ENCODE peak calls at places on chromosomes 6 and 20, in four cellular contexts. Y is CD4-positive, alpha-beta memory T cell; X is fibroblast of lung; F is neuronal stem cell. K is an unnamed sample.

GRCh38 chr20:3785240-3786125 is 1.1 kb downstream of the CENPB start:
- DNase-seq in Y (no peak), F (no peak), X (no peak), K (peak; percentile 63)

GRCh38 chr6:127134136-127134535 is 15.7 kb downstream of the RSPO3 start:
- DNase-seq in Y (no peak), F (no peak), X (no peak), K (no peak)

GRCh38 chr6:149990109-149990671 is 26.4 kb downstream of the ULBP1 start:
- DNase-seq in X (no peak), Y (no peak), F (no peak), K (no peak)

GRCh38 chr20:45489083-45489531 is 19.6 kb downstream of the WFDC2 start:
- DNase-seq in X (peak; percentile 33), F (no peak), Y (no peak), K (no peak)

GRCh38 chr6:3137057-3137777 is 18.7 kb downstream of the BPHL start:
- DNase-seq in X (no peak), F (no peak), Y (no peak), K (no peak)

GRCh38 chr6:89818977-89819335 is 638 bp downstream of the MDN1 start:
- DNase-seq in X (peak; percentile 22), Y (no peak), F (peak; percentile 41), K (no peak)

GRCh38 chr6:100620085-100620484 is 155.4 kb upstream of the SIM1 start:
- DNase-seq in F (no peak), X (peak; percentile 60), Y (no peak), K (no peak)

GRCh38 chr20:57843941-57844625 is 134.3 kb upstream of the PMEPA1 start:
- DNase-seq in F (no peak), Y (no peak), X (no peak), K (no peak)

GRCh38 chr20:1813101-1813529 is 82.1 kb upstream of the SIRPA start:
- DNase-seq in F (no peak), X (peak; percentile 97), Y (no peak), K (no peak)

GRCh38 chr20:31712564-31713311 is 9.9 kb downstream of the BCL2L1 start:
- DNase-seq in X (peak; percentile 79), F (peak; percentile 83), Y (no peak), K (peak; percentile 84)

GRCh38 chr6:72464791-72465691 is 156.8 kb upstream of the KCNQ5 start:
- DNase-seq in Y (no peak), X (peak; percentile 51), F (no peak), K (no peak)

GRCh38 chr6:159929819-159930218 is 39.0 kb downstream of the MAS1 start:
- DNase-seq in F (no peak), Y (peak; percentile 61), X (no peak), K (no peak)

GRCh38 chr6:21189721-21190120 is 403.8 kb upstream of the SOX4 start:
- DNase-seq in X (no peak), Y (no peak), F (no peak), K (no peak)

GRCh38 chr6:63456734-63457133 is 115.5 kb upstream of the LOC128125822 start:
- DNase-seq in X (no peak), F (no peak), Y (no peak), K (no peak)

GRCh38 chr6:100035873-100036653 is 42.0 kb upstream of the MCHR2 start:
- DNase-seq in Y (no peak), F (no peak), X (no peak), K (no peak)

GRCh38 chr6:118187568-118188164 is 280.6 kb downstream of the SLC35F1 start:
- DNase-seq in Y (no peak), F (no peak), X (peak; percentile 93), K (no peak)

GRCh38 chr6:82687855-82688254 is 324.2 kb downstream of the TPBG start:
- DNase-seq in X (no peak), F (no peak), Y (no peak), K (no peak)

GRCh38 chr6:90149280-90149679 is 147.4 kb downstream of the BACH2 start:
- DNase-seq in Y (no peak), F (no peak), X (no peak), K (no peak)

GRCh38 chr6:123962508-123962907 is 158.8 kb downstream of the NKAIN2 start:
- DNase-seq in Y (no peak), X (no peak), F (no peak), K (peak; percentile 72)

GRCh38 chr6:127216821-127217789 is 49.6 kb upstream of the RNF146 start:
- DNase-seq in Y (no peak), F (no peak), X (no peak), K (no peak)

GRCh38 chr20:58965270-58966064 is 15.6 kb upstream of the NELFCD start:
- DNase-seq in X (no peak), F (no peak), Y (no peak), K (no peak)

GRCh38 chr6:53410508-53411258 is 61.9 kb upstream of the ELOVL5 start:
- DNase-seq in Y (peak; percentile 68), F (no peak), X (peak; percentile 54), K (peak; percentile 65)

GRCh38 chr6:43948527-43949450 is 178.5 kb downstream of the MRPL14 start:
- DNase-seq in F (no peak), X (peak; percentile 32), Y (no peak), K (no peak)

GRCh38 chr6:138044458-138044857 is 62.8 kb downstream of the PERP start:
- DNase-seq in Y (no peak), F (no peak), X (no peak), K (no peak)

GRCh38 chr6:136812174-136812573 is 10.2 kb upstream of the PEX7 start:
- DNase-seq in F (no peak), X (no peak), Y (no peak), K (no peak)

GRCh38 chr6:111105578-111105977 is 18.3 kb downstream of the SLC16A10 start:
- DNase-seq in X (peak; percentile 27), F (no peak), Y (no peak), K (peak; percentile 85)

GRCh38 chr6:144696610-144697376 is 411.7 kb downstream of the UTRN start:
- DNase-seq in X (peak; percentile 68), Y (no peak), F (no peak), K (no peak)

GRCh38 chr6:137736919-137737318 is 130.1 kb upstream of the TNFAIP3 start:
- DNase-seq in F (no peak), Y (no peak), X (no peak), K (no peak)

GRCh38 chr20:62020935-62021701 is 44.6 kb downstream of the TAF4 start:
- DNase-seq in Y (no peak), F (no peak), X (peak; percentile 46), K (no peak)

GRCh38 chr20:62019144-62019805 is 46.4 kb downstream of the TAF4 start:
- DNase-seq in Y (no peak), F (no peak), X (no peak), K (peak; percentile 21)

GRCh38 chr20:62015445-62016288 is 50.0 kb downstream of the TAF4 start:
- DNase-seq in Y (no peak), F (no peak), X (no peak), K (peak; percentile 32)

GRCh38 chr20:62019881-62020492 is 45.7 kb downstream of the TAF4 start:
- DNase-seq in Y (no peak), F (no peak), X (no peak), K (peak; percentile 30)

GRCh38 chr20:62018437-62019143 is 47.1 kb downstream of the TAF4 start:
- DNase-seq in Y (no peak), X (no peak), F (no peak), K (peak; percentile 11)
- H3K4me1 ChIP-seq in Y (no peaks in the 10 kb centered on the region), X (peaks cover 2% of the 10 kb centered on the region), F (peaks cover 18% of the 10 kb centered on the region), K (peaks cover 7% of the 10 kb centered on the region)

GRCh38 chr20:368915-369314 is 11.6 kb upstream of the TRIB3 start:
- DNase-seq in F (no peak), X (no peak), Y (no peak), K (no peak)

GRCh38 chr20:366042-366718 is 14.4 kb upstream of the TRIB3 start:
- DNase-seq in Y (no peak), F (no peak), X (no peak), K (no peak)

GRCh38 chr20:367486-367887 is 13.1 kb upstream of the TRIB3 start:
- DNase-seq in Y (no peak), F (no peak), X (no peak), K (no peak)

GRCh38 chr20:364905-365794 is 15.4 kb upstream of the TRIB3 start:
- DNase-seq in X (no peak), F (no peak), Y (no peak), K (no peak)

GRCh38 chr20:366719-367485 is 13.7 kb upstream of the TRIB3 start:
- DNase-seq in X (no peak), Y (no peak), F (no peak), K (no peak)
- H3K27ac ChIP-seq in X (no peak overlapping the region), Y (no peak overlapping the region), F (no peak overlapping the region), K (no peak overlapping the region)

DNA sequence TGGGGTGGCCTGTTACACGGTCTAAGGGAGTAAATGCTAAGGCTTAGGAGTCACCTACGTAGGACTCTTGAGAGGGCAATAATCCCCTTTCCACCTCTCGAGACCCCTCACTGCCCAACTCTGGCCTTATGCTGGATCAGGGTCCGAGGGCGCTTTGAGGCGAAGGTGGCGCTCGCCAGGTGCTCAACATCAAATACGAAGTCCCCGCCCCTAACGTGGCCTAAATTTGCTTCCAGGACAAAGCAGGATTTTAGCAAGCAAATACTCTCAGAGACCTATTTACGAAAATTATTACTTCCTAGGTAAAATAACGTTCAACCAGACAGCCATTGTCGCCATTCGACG is 420 bp upstream of the TRIM26 start:
- DNase-seq in Y (no peak), X (no peak), F (no peak), K (no peak)
- H3K4me1 ChIP-seq in Y (peaks cover 44% of the 10 kb centered on the region), X (peaks cover 6% of the 10 kb centered on the region), F (peaks cover 4% of the 10 kb centered on the region), K (peaks cover 36% of the 10 kb centered on the region)

GRCh38 chr6:17421406-17421805 is 28.0 kb downstream of the CAP2 start:
- DNase-seq in X (no peak), Y (no peak), F (no peak), K (no peak)
- H3K27ac ChIP-seq in X (no peak overlapping the region), Y (no peak overlapping the region), F (no peak overlapping the region), K (no peak overlapping the region)

GRCh38 chr6:167797079-167797870 is 29.4 kb upstream of the AFDN start:
- DNase-seq in F (no peak), X (no peak), Y (no peak), K (no peak)
- H3K4me1 ChIP-seq in F (peaks cover 10% of the 10 kb centered on the region), X (no peaks in the 10 kb centered on the region), Y (no peaks in the 10 kb centered on the region), K (peaks cover 9% of the 10 kb centered on the region)

GRCh38 chr6:131377112-131377511 is 195.9 kb upstream of the ARG1 start:
- DNase-seq in F (no peak), X (no peak), Y (no peak), K (no peak)
- H3K27ac ChIP-seq in F (no peak overlapping the region), X (no peak overlapping the region), Y (no peak overlapping the region), K (no peak overlapping the region)

DNA sequence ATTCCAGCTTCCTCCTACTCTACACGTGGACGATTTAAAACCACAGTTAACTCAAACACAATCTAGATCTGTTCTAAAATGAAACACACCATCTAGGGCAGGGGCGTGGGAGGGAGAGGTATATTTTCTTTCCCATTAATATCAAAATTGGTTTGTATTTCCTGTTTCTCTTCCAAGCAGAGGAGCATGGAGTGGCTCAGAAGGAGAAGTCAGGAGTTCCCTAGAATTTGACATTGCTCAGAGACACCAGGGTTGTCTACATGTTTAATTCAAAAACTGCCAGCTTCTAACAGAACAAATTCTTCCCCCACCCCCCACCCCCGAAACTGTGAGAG is 2.3 kb downstream of the PREX1 start:
- DNase-seq in X (no peak), F (no peak), Y (no peak), K (no peak)
- H3K4me1 ChIP-seq in X (no peaks in the 10 kb centered on the region), F (peaks cover 19% of the 10 kb centered on the region), Y (peaks cover 52% of the 10 kb centered on the region), K (peaks cover 58% of the 10 kb centered on the region)